ENCODE peak calls at places on chromosomes 11 and 22, in seven cellular contexts. O is breast epithelium; V is brain microvascular endothelial cell; A is naive thymus-derived CD4-positive, alpha-beta T cell; R is endothelial cell of umbilical vein; Y is stomach; G is upper lobe of right lung. N is an unnamed sample.
A peak's percentile ranks its signal among the peaks of the same experiment; 100 is the strongest.

GRCh38 chr11:76577199-76577920 is 93.2 kb downstream of the LRRC32 start:
- DNase-seq in O (no peak), V (peak; percentile 77), A (no peak), R (peak; percentile 71), Y (no peak), G (peak; percentile 71), N (no peak)

GRCh38 chr22:20852076-20852475 is 6.5 kb downstream of the PI4KA start:
- DNase-seq in O (no peak), V (no peak), A (no peak), R (no peak), Y (no peak), G (no peak), N (no peak)

GRCh38 chr11:115930276-115930675 is 426.1 kb upstream of the CADM1 start:
- DNase-seq in O (no peak), V (no peak), A (no peak), R (no peak), Y (no peak), G (no peak), N (no peak)

GRCh38 chr22:47090591-47091240 is 328.3 kb downstream of the TBC1D22A start:
- DNase-seq in O (peak; percentile 22), V (peak; percentile 34), A (peak; percentile 42), R (peak; percentile 22), Y (no peak), G (no peak), N (peak; percentile 45)

GRCh38 chr11:108890482-108891092 is 225.7 kb downstream of the DDX10 start:
- DNase-seq in O (no peak), V (no peak), A (no peak), R (no peak), Y (no peak), G (no peak), N (no peak)

GRCh38 chr11:110438017-110438416 is 8.3 kb downstream of the FDX1 start:
- DNase-seq in O (no peak), V (no peak), A (no peak), R (no peak), Y (no peak), G (no peak), N (no peak)

GRCh38 chr11:125374398-125374797 is 121.7 kb downstream of the FEZ1 start:
- DNase-seq in O (no peak), V (no peak), A (no peak), R (no peak), Y (no peak), G (no peak), N (no peak)

GRCh38 chr11:75498556-75499255 is 27.0 kb downstream of the GDPD5 start:
- DNase-seq in O (no peak), V (no peak), A (no peak), R (no peak), Y (no peak), G (no peak), N (no peak)

GRCh38 chr11:4683020-4683419 is 14.6 kb downstream of the OR51E2 start:
- DNase-seq in O (no peak), V (no peak), A (no peak), R (no peak), Y (no peak), G (no peak), N (no peak)

GRCh38 chr11:78770931-78771330 is 196.3 kb upstream of the NARS2 start:
- DNase-seq in O (no peak), V (no peak), A (no peak), R (no peak), Y (no peak), G (no peak), N (no peak)

DNA sequence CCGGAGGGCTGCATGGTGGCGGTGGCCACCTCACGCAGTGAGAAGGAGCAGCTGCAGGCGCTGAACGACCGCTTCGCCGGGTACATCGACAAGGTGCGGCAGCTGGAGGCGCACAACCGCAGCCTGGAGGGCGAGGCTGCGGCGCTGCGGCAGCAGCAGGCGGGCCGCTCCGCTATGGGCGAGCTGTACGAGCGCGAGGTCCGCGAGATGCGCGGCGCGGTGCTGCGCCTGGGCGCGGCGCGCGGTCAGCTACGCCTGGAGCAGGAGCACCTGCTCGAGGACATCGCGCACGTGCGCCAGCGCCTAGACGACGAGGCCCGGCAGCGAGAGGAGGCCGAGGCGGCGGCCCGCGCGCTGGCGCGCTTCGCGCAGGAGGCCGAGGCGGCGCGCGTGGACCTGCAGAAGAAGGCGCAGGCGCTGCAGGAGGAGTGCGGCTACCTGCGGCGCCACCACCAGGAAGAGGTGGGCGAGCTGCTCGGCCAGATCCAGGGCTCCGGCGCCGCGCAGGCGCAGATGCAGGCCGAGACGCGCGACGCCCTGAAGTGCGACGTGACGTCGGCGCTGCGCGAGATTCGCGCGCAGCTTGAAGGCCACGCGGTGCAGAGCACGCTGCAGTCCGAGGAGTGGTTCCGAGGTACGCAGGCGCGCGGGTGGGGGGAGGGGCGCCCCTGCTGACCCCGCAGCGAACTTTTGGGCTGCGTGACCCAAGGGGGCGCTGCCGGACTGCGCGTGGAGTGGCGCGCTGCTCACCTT is 670 bp downstream of the NEFH start:
- DNase-seq in O (no peak), V (no peak), A (no peak), R (peak; percentile 41), Y (no peak), G (peak; percentile 74), N (peak; percentile 26)
- H3K4me3 ChIP-seq in O (peak overlapping the region; percentile 10), V (peak overlapping the region; percentile 38), A (no peak overlapping the region), R (no peak overlapping the region), Y (peak overlapping the region; percentile 7), G (peak overlapping the region; percentile 23), N (no peak overlapping the region)

GRCh38 chr11:1774886-1775285 is 11.2 kb upstream of the CTSD start:
- DNase-seq in O (no peak), V (no peak), A (no peak), R (no peak), Y (no peak), G (no peak), N (no peak)
- H3K27me3 ChIP-seq in O (no peaks in the 10 kb centered on the region), V (no peaks in the 10 kb centered on the region), A (no peaks in the 10 kb centered on the region), R (no peaks in the 10 kb centered on the region), Y (no peaks in the 10 kb centered on the region), G (no peaks in the 10 kb centered on the region), N (no peaks in the 10 kb centered on the region)

DNA sequence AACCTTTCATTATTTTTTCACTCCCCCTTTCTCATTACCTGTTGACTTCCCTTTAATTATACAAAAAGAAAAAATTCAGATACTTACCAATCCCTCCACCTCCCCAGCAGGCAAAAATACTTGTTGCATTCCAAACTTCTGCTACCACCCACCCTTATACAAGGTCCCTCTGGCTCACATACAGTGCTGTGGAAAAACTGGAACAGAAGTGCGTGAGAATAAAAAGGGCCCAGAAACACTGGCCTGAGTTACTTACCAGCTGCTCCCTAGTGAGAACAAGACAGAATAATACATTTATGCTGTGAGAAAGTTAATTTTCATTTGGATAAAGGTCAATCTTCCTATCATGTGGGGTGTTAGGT is 46.9 kb upstream of the RAPSN start:
- DNase-seq in O (no peak), V (no peak), A (no peak), R (no peak), Y (no peak), G (no peak), N (no peak)
- H3K36me3 ChIP-seq in O (no peaks in the 10 kb centered on the region), V (peaks cover 8% of the 10 kb centered on the region), A (peaks cover 8% of the 10 kb centered on the region), R (peaks cover 6% of the 10 kb centered on the region), Y (peaks cover 5% of the 10 kb centered on the region), G (peaks cover 15% of the 10 kb centered on the region), N (peaks cover 16% of the 10 kb centered on the region)

DNA sequence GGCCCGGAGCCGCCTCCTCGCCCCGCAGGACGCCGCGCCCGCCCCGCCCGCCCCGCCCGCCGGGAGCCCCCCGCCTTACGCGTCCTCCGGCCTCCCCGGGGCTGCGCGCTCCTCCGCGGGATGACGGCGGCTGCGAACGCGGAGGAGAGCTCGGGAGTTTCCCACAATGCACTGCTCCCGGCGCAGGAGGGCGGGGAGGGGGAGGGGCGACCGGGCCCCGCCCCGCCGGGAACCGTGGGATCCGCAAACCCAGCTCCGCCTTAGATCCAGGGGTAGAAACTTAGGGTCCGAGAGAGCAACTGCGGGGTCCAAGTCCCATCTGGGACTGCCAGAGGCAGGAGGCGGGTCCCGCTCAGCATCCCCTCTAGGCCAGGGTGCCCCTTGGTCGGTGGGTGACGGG is at the start of gene CEND1:
- DNase-seq in O (no peak), V (no peak), A (no peak), R (no peak), Y (no peak), G (no peak), N (no peak)
- H3K4me3 ChIP-seq in O (no peak within 1 kb of the TSS), V (peak within 1 kb of the TSS; percentile 9), A (no peak within 1 kb of the TSS), R (no peak within 1 kb of the TSS), Y (no peak within 1 kb of the TSS), G (no peak within 1 kb of the TSS), N (no peak within 1 kb of the TSS)

GRCh38 chr11:69888671-69889076 is 69.5 kb upstream of the FGF3 start:
- DNase-seq in O (no peak), V (peak; percentile 28), A (no peak), R (peak; percentile 58), Y (peak; percentile 77), G (no peak), N (peak; percentile 59)
- H3K27me3 ChIP-seq in O (no peaks in the 10 kb centered on the region), V (peaks cover 29% of the 10 kb centered on the region), A (no peaks in the 10 kb centered on the region), R (peaks cover 32% of the 10 kb centered on the region), Y (peaks cover 17% of the 10 kb centered on the region), G (peaks cover 32% of the 10 kb centered on the region), N (peaks cover 6% of the 10 kb centered on the region)

GRCh38 chr22:49880281-49880680 is 26.6 kb downstream of the ZBED4 start:
- DNase-seq in O (no peak), V (no peak), A (no peak), R (peak; percentile 86), Y (no peak), G (peak; percentile 41), N (no peak)

GRCh38 chr22:49881856-49882255 is 28.2 kb downstream of the ZBED4 start:
- DNase-seq in O (no peak), V (no peak), A (no peak), R (no peak), Y (no peak), G (no peak), N (no peak)

GRCh38 chr22:49877642-49878041 is 24.0 kb downstream of the ZBED4 start:
- DNase-seq in O (no peak), V (no peak), A (no peak), R (no peak), Y (no peak), G (no peak), N (no peak)

GRCh38 chr22:49878206-49878605 is 24.6 kb downstream of the ZBED4 start:
- DNase-seq in O (no peak), V (no peak), A (no peak), R (no peak), Y (no peak), G (no peak), N (no peak)

DNA sequence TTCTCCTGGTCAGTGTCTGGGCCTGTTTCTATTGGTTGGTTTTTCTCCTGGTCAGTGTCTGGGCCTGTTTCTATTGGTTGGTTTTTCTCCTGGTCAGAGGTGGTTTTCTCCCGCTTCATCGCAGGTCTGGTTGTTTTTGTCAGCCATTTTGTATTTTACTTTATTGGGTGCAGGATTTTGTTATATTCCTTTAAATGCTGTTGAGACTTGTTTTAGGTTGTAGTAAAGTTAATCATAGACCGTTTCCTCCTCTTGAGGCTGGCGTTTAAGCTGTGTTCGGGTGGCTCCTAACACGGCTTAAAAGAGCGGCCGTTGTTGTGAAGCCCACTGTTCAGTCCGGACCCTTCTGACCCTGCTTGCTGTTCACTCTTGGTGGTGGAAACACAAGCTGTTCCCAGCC is 26.2 kb downstream of the ZBED4 start:
- DNase-seq in O (no peak), V (no peak), A (no peak), R (no peak), Y (no peak), G (no peak), N (no peak)
- H3K36me3 ChIP-seq in O (no peaks in the 10 kb centered on the region), V (peaks cover 8% of the 10 kb centered on the region), A (no peaks in the 10 kb centered on the region), R (peaks cover 3% of the 10 kb centered on the region), Y (peaks cover 15% of the 10 kb centered on the region), G (peaks cover 13% of the 10 kb centered on the region), N (no peaks in the 10 kb centered on the region)

GRCh38 chr11:64447717-64448598 is 89.0 kb downstream of the RPS6KA4 start:
- DNase-seq in O (peak; percentile 25), V (peak; percentile 7), A (no peak), R (no peak), Y (peak; percentile 33), G (peak; percentile 68), N (no peak)
- H3K4me3 ChIP-seq in O (peak overlapping the region; percentile 25), V (no peak overlapping the region), A (peak overlapping the region; percentile 68), R (no peak overlapping the region), Y (peak overlapping the region; percentile 23), G (peak overlapping the region; percentile 29), N (peak overlapping the region; percentile 72)

GRCh38 chr11:64064374-64065140 is 28.8 kb downstream of the FLRT1 start:
- DNase-seq in O (no peak), V (no peak), A (no peak), R (no peak), Y (no peak), G (no peak), N (no peak)
- H3K27me3 ChIP-seq in O (no peaks in the 10 kb centered on the region), V (peaks cover 4% of the 10 kb centered on the region), A (no peaks in the 10 kb centered on the region), R (no peaks in the 10 kb centered on the region), Y (peaks cover 22% of the 10 kb centered on the region), G (peaks cover 10% of the 10 kb centered on the region), N (peaks cover 6% of the 10 kb centered on the region)

N was measured in CD8-positive, alpha-beta memory T cell.